ENCODE peak calls at places on chromosomes 12 and 14, in nine cellular contexts. One of them, this sample, is unnamed.

GRCh38 chr12:49832836-49833421 is 4.7 kb upstream of the NCKAP5L start:
- DNase-seq in neuronal stem cell: no peak
- DNase-seq in epithelial cell of esophagus: peak
- DNase-seq in fibroblast of pulmonary artery: peak
- DNase-seq in kidney epithelial cell: no peak
- DNase-seq in cardiac fibroblast: peak
- DNase-seq in CD8-positive, alpha-beta memory T cell: no peak
- DNase-seq in colonic mucosa: no peak
- DNase-seq in iPS DF 6.9: no peak
- DNase-seq in this sample: peak

GRCh38 chr12:92068441-92068840 is 77.2 kb downstream of the BTG1 start:
- DNase-seq in cardiac fibroblast: peak
- DNase-seq in kidney epithelial cell: no peak
- DNase-seq in CD8-positive, alpha-beta memory T cell: no peak
- DNase-seq in epithelial cell of esophagus: no peak
- DNase-seq in neuronal stem cell: no peak
- DNase-seq in iPS DF 6.9: no peak
- DNase-seq in fibroblast of pulmonary artery: no peak
- DNase-seq in colonic mucosa: peak
- DNase-seq in this sample: no peak

GRCh38 chr12:55935742-55936151 is 4.8 kb downstream of the DGKA start:
- DNase-seq in CD8-positive, alpha-beta memory T cell: peak
- DNase-seq in neuronal stem cell: no peak
- DNase-seq in fibroblast of pulmonary artery: no peak
- DNase-seq in epithelial cell of esophagus: no peak
- DNase-seq in colonic mucosa: no peak
- DNase-seq in cardiac fibroblast: peak
- DNase-seq in iPS DF 6.9: no peak
- DNase-seq in kidney epithelial cell: no peak
- DNase-seq in this sample: no peak

GRCh38 chr14:66638688-66639087 is 130.7 kb downstream of the GPHN start:
- DNase-seq in kidney epithelial cell: no peak
- DNase-seq in neuronal stem cell: no peak
- DNase-seq in iPS DF 6.9: no peak
- DNase-seq in colonic mucosa: no peak
- DNase-seq in CD8-positive, alpha-beta memory T cell: no peak
- DNase-seq in epithelial cell of esophagus: peak
- DNase-seq in cardiac fibroblast: peak
- DNase-seq in fibroblast of pulmonary artery: peak
- DNase-seq in this sample: no peak

GRCh38 chr12:56358836-56359532 is 923 bp downstream of the STAT2 start:
- DNase-seq in CD8-positive, alpha-beta memory T cell: no peak
- DNase-seq in cardiac fibroblast: peak
- DNase-seq in colonic mucosa: no peak
- DNase-seq in iPS DF 6.9: no peak
- DNase-seq in neuronal stem cell: no peak
- DNase-seq in kidney epithelial cell: peak
- DNase-seq in epithelial cell of esophagus: peak
- DNase-seq in fibroblast of pulmonary artery: peak
- DNase-seq in this sample: peak

GRCh38 chr12:459430-460258 is at the start of gene B4GALNT3:
- DNase-seq in epithelial cell of esophagus: peak
- DNase-seq in cardiac fibroblast: peak
- DNase-seq in neuronal stem cell: peak
- DNase-seq in CD8-positive, alpha-beta memory T cell: peak
- DNase-seq in fibroblast of pulmonary artery: peak
- DNase-seq in kidney epithelial cell: no peak
- DNase-seq in iPS DF 6.9: no peak
- DNase-seq in colonic mucosa: peak
- DNase-seq in this sample: no peak

GRCh38 chr14:69625299-69626131 is 14.1 kb downstream of the SUSD6 start:
- DNase-seq in epithelial cell of esophagus: no peak
- DNase-seq in cardiac fibroblast: peak
- DNase-seq in kidney epithelial cell: no peak
- DNase-seq in neuronal stem cell: no peak
- DNase-seq in CD8-positive, alpha-beta memory T cell: peak
- DNase-seq in colonic mucosa: peak
- DNase-seq in iPS DF 6.9: no peak
- DNase-seq in fibroblast of pulmonary artery: peak
- DNase-seq in this sample: no peak

GRCh38 chr12:27865421-27865820 is 85.4 kb upstream of the MANSC4 start:
- DNase-seq in iPS DF 6.9: no peak
- DNase-seq in epithelial cell of esophagus: peak
- DNase-seq in colonic mucosa: no peak
- DNase-seq in kidney epithelial cell: no peak
- DNase-seq in CD8-positive, alpha-beta memory T cell: no peak
- DNase-seq in fibroblast of pulmonary artery: peak
- DNase-seq in neuronal stem cell: no peak
- DNase-seq in cardiac fibroblast: peak
- DNase-seq in this sample: peak

GRCh38 chr12:73112035-73112816 is 840.1 kb downstream of the TRHDE start:
- DNase-seq in colonic mucosa: no peak
- DNase-seq in neuronal stem cell: no peak
- DNase-seq in epithelial cell of esophagus: no peak
- DNase-seq in fibroblast of pulmonary artery: no peak
- DNase-seq in iPS DF 6.9: no peak
- DNase-seq in cardiac fibroblast: no peak
- DNase-seq in CD8-positive, alpha-beta memory T cell: no peak
- DNase-seq in kidney epithelial cell: no peak
- DNase-seq in this sample: no peak

GRCh38 chr14:55814064-55814463 is 234.1 kb downstream of the KTN1 start:
- DNase-seq in neuronal stem cell: no peak
- DNase-seq in colonic mucosa: no peak
- DNase-seq in fibroblast of pulmonary artery: peak
- DNase-seq in CD8-positive, alpha-beta memory T cell: no peak
- DNase-seq in epithelial cell of esophagus: peak
- DNase-seq in iPS DF 6.9: no peak
- DNase-seq in kidney epithelial cell: no peak
- DNase-seq in cardiac fibroblast: peak
- DNase-seq in this sample: no peak

GRCh38 chr12:46265102-46265501 is 3.7 kb downstream of the SLC38A1 start:
- DNase-seq in CD8-positive, alpha-beta memory T cell: no peak
- DNase-seq in colonic mucosa: no peak
- DNase-seq in cardiac fibroblast: no peak
- DNase-seq in kidney epithelial cell: no peak
- DNase-seq in fibroblast of pulmonary artery: no peak
- DNase-seq in neuronal stem cell: no peak
- DNase-seq in epithelial cell of esophagus: peak
- DNase-seq in iPS DF 6.9: no peak
- DNase-seq in this sample: no peak

GRCh38 chr12:53999596-54000104 is 311 bp upstream of the HOXC9 start:
- DNase-seq in neuronal stem cell: no peak
- DNase-seq in colonic mucosa: no peak
- DNase-seq in fibroblast of pulmonary artery: peak
- DNase-seq in kidney epithelial cell: no peak
- DNase-seq in CD8-positive, alpha-beta memory T cell: no peak
- DNase-seq in cardiac fibroblast: no peak
- DNase-seq in iPS DF 6.9: no peak
- DNase-seq in epithelial cell of esophagus: peak
- DNase-seq in this sample: no peak

GRCh38 chr12:16610006-16610520 is 4.1 kb upstream of the LMO3 start:
- DNase-seq in cardiac fibroblast: no peak
- DNase-seq in iPS DF 6.9: no peak
- DNase-seq in CD8-positive, alpha-beta memory T cell: no peak
- DNase-seq in epithelial cell of esophagus: no peak
- DNase-seq in neuronal stem cell: no peak
- DNase-seq in kidney epithelial cell: no peak
- DNase-seq in colonic mucosa: no peak
- DNase-seq in fibroblast of pulmonary artery: no peak
- DNase-seq in this sample: no peak

GRCh38 chr14:98227000-98227726 is 1044.8 kb downstream of the BCL11B start:
- DNase-seq in iPS DF 6.9: no peak
- DNase-seq in neuronal stem cell: no peak
- DNase-seq in fibroblast of pulmonary artery: no peak
- DNase-seq in CD8-positive, alpha-beta memory T cell: peak
- DNase-seq in epithelial cell of esophagus: no peak
- DNase-seq in cardiac fibroblast: no peak
- DNase-seq in colonic mucosa: no peak
- DNase-seq in kidney epithelial cell: no peak
- DNase-seq in this sample: no peak

GRCh38 chr12:54416908-54417603 is 2.0 kb downstream of the ITGA5 start:
- DNase-seq in iPS DF 6.9: no peak
- DNase-seq in CD8-positive, alpha-beta memory T cell: peak
- DNase-seq in cardiac fibroblast: no peak
- DNase-seq in colonic mucosa: no peak
- DNase-seq in neuronal stem cell: no peak
- DNase-seq in fibroblast of pulmonary artery: peak
- DNase-seq in kidney epithelial cell: no peak
- DNase-seq in epithelial cell of esophagus: no peak
- DNase-seq in this sample: no peak

GRCh38 chr12:108106599-108106998 is 22.5 kb upstream of the WSCD2 start:
- DNase-seq in colonic mucosa: no peak
- DNase-seq in neuronal stem cell: no peak
- DNase-seq in iPS DF 6.9: no peak
- DNase-seq in fibroblast of pulmonary artery: no peak
- DNase-seq in kidney epithelial cell: no peak
- DNase-seq in cardiac fibroblast: no peak
- DNase-seq in epithelial cell of esophagus: no peak
- DNase-seq in CD8-positive, alpha-beta memory T cell: no peak
- DNase-seq in this sample: no peak

GRCh38 chr12:108102363-108102762 is 26.7 kb upstream of the WSCD2 start:
- DNase-seq in epithelial cell of esophagus: no peak
- DNase-seq in fibroblast of pulmonary artery: no peak
- DNase-seq in kidney epithelial cell: no peak
- DNase-seq in neuronal stem cell: no peak
- DNase-seq in colonic mucosa: no peak
- DNase-seq in CD8-positive, alpha-beta memory T cell: no peak
- DNase-seq in iPS DF 6.9: no peak
- DNase-seq in cardiac fibroblast: no peak
- DNase-seq in this sample: no peak

GRCh38 chr12:108103087-108103486 is 26.0 kb upstream of the WSCD2 start:
- DNase-seq in kidney epithelial cell: no peak
- DNase-seq in iPS DF 6.9: no peak
- DNase-seq in neuronal stem cell: no peak
- DNase-seq in cardiac fibroblast: no peak
- DNase-seq in colonic mucosa: no peak
- DNase-seq in CD8-positive, alpha-beta memory T cell: no peak
- DNase-seq in epithelial cell of esophagus: no peak
- DNase-seq in fibroblast of pulmonary artery: no peak
- DNase-seq in this sample: no peak

GRCh38 chr12:108103517-108103916 is 25.6 kb upstream of the WSCD2 start:
- DNase-seq in kidney epithelial cell: no peak
- DNase-seq in cardiac fibroblast: no peak
- DNase-seq in colonic mucosa: no peak
- DNase-seq in epithelial cell of esophagus: no peak
- DNase-seq in neuronal stem cell: no peak
- DNase-seq in fibroblast of pulmonary artery: no peak
- DNase-seq in iPS DF 6.9: no peak
- DNase-seq in CD8-positive, alpha-beta memory T cell: no peak
- DNase-seq in this sample: no peak

GRCh38 chr12:108104657-108105056 is 24.4 kb upstream of the WSCD2 start:
- DNase-seq in neuronal stem cell: no peak
- DNase-seq in colonic mucosa: no peak
- DNase-seq in kidney epithelial cell: no peak
- DNase-seq in CD8-positive, alpha-beta memory T cell: no peak
- DNase-seq in iPS DF 6.9: no peak
- DNase-seq in fibroblast of pulmonary artery: no peak
- DNase-seq in cardiac fibroblast: no peak
- DNase-seq in epithelial cell of esophagus: no peak
- DNase-seq in this sample: no peak
- H3K4me3 ChIP-seq in neuronal stem cell: no peak
- H3K4me3 ChIP-seq in colonic mucosa: no peak
- H3K4me3 ChIP-seq in kidney epithelial cell: no peak
- H3K4me3 ChIP-seq in CD8-positive, alpha-beta memory T cell: no peak
- H3K4me3 ChIP-seq in iPS DF 6.9: no peak
- H3K4me3 ChIP-seq in fibroblast of pulmonary artery: no peak
- H3K4me3 ChIP-seq in cardiac fibroblast: no peak
- H3K4me3 ChIP-seq in epithelial cell of esophagus: no peak
- H3K4me3 ChIP-seq in this sample: no peak

DNA sequence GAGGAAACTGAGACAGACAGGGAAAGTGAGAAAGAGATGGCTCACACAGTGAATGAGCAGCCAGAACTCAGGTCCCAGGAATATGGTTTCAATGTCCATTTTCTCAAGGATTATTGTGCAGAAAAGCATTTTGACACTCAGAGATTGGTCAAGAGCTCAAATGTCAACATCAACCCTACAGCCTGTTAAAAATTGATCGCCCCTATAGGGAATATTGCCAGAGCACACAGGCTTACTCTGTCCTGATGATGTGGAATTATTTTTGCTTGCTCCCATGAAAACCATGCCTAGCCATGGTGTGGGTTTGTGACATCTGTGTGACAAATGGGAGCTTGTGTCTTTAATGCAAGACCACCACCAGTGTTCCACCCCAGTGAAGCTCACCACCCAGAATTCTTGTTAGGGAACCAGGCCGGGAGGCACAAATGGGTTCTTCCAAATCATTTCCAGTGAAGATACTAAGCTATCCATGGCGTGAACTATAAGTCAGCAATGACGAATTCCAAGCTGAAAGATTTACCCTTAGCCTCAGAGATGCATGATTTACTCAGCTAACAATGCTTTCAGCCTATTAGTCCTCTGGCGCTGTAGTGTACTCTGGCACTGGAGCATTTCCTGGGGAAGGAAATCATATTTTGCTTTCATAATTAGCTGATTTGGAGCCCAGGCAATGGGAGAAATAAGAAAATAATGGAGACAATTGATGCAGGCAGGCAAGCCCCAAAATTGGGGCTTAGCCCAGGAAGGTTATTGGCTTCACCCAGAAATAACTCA is 1188.2 kb upstream of the TMEM132C start:
- DNase-seq in fibroblast of pulmonary artery: no peak
- DNase-seq in cardiac fibroblast: no peak
- DNase-seq in kidney epithelial cell: no peak
- DNase-seq in colonic mucosa: no peak
- DNase-seq in epithelial cell of esophagus: no peak
- DNase-seq in iPS DF 6.9: no peak
- DNase-seq in neuronal stem cell: no peak
- DNase-seq in CD8-positive, alpha-beta memory T cell: no peak
- DNase-seq in this sample: no peak
- H3K4me3 ChIP-seq in fibroblast of pulmonary artery: no peak
- H3K4me3 ChIP-seq in cardiac fibroblast: no peak
- H3K4me3 ChIP-seq in kidney epithelial cell: no peak
- H3K4me3 ChIP-seq in colonic mucosa: no peak
- H3K4me3 ChIP-seq in epithelial cell of esophagus: no peak
- H3K4me3 ChIP-seq in iPS DF 6.9: no peak
- H3K4me3 ChIP-seq in neuronal stem cell: no peak
- H3K4me3 ChIP-seq in CD8-positive, alpha-beta memory T cell: no peak
- H3K4me3 ChIP-seq in this sample: no peak

GRCh38 chr12:124389537-124390441 is 94.9 kb downstream of the RFLNA start:
- DNase-seq in colonic mucosa: peak
- DNase-seq in epithelial cell of esophagus: no peak
- DNase-seq in CD8-positive, alpha-beta memory T cell: no peak
- DNase-seq in kidney epithelial cell: no peak
- DNase-seq in fibroblast of pulmonary artery: no peak
- DNase-seq in neuronal stem cell: peak
- DNase-seq in iPS DF 6.9: no peak
- DNase-seq in cardiac fibroblast: no peak
- DNase-seq in this sample: no peak
- H3K4me3 ChIP-seq in colonic mucosa: peak
- H3K4me3 ChIP-seq in epithelial cell of esophagus: no peak
- H3K4me3 ChIP-seq in CD8-positive, alpha-beta memory T cell: no peak
- H3K4me3 ChIP-seq in kidney epithelial cell: peak
- H3K4me3 ChIP-seq in fibroblast of pulmonary artery: peak
- H3K4me3 ChIP-seq in neuronal stem cell: no peak
- H3K4me3 ChIP-seq in iPS DF 6.9: peak
- H3K4me3 ChIP-seq in cardiac fibroblast: peak
- H3K4me3 ChIP-seq in this sample: peak

DNA sequence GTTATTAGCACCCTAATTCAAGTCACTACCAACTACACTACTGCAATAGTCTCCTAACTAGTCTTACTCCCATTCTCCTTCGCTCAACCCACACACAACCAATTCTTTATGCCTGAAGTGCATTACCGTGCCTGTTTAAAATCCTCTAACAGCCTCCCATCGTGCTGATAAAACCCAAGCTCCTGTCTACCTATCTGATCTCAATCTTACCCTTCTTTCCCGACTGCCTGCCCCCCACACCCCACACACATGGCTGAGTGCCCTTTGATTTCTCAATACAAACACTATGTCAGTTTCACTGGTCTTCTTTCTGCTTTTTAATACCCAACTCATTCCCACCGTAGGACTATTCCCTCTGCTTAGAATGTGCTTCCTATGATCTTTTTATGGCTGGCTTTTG is 59.9 kb downstream of the SPPL3 start:
- DNase-seq in cardiac fibroblast: no peak
- DNase-seq in CD8-positive, alpha-beta memory T cell: no peak
- DNase-seq in epithelial cell of esophagus: no peak
- DNase-seq in fibroblast of pulmonary artery: no peak
- DNase-seq in colonic mucosa: no peak
- DNase-seq in iPS DF 6.9: no peak
- DNase-seq in neuronal stem cell: no peak
- DNase-seq in kidney epithelial cell: no peak
- DNase-seq in this sample: no peak
- H3K4me3 ChIP-seq in cardiac fibroblast: no peak
- H3K4me3 ChIP-seq in CD8-positive, alpha-beta memory T cell: no peak
- H3K4me3 ChIP-seq in epithelial cell of esophagus: no peak
- H3K4me3 ChIP-seq in fibroblast of pulmonary artery: no peak
- H3K4me3 ChIP-seq in colonic mucosa: no peak
- H3K4me3 ChIP-seq in iPS DF 6.9: no peak
- H3K4me3 ChIP-seq in neuronal stem cell: no peak
- H3K4me3 ChIP-seq in kidney epithelial cell: no peak
- H3K4me3 ChIP-seq in this sample: no peak